ENCODE peak calls at places on chromosomes 3 and 15, in five cellular contexts. One of them, this sample, is unnamed. For H3K9me3 and H3K4me1, the result is how much of the 10 kb centered on the place peaks cover.

GRCh38 chr15:76253851-76254440 is 57.3 kb downstream of the ETFA start:
- DNase-seq in lower lobe of right lung: no peak
- DNase-seq in CD8-positive, alpha-beta T cell: no peak
- DNase-seq in NT2/D1: peak
- DNase-seq in heart left ventricle: no peak
- DNase-seq in this sample: no peak

GRCh38 chr3:179760944-179761343 is 108.1 kb downstream of the USP13 start:
- DNase-seq in lower lobe of right lung: no peak
- DNase-seq in CD8-positive, alpha-beta T cell: no peak
- DNase-seq in NT2/D1: no peak
- DNase-seq in heart left ventricle: no peak
- DNase-seq in this sample: no peak

GRCh38 chr3:136197159-136197715 is 1.1 kb upstream of the MSL2 start:
- DNase-seq in lower lobe of right lung: no peak
- DNase-seq in CD8-positive, alpha-beta T cell: no peak
- DNase-seq in NT2/D1: no peak
- DNase-seq in heart left ventricle: no peak
- DNase-seq in this sample: no peak

GRCh38 chr15:92069308-92070244 is 216.1 kb downstream of the SLCO3A1 start:
- DNase-seq in lower lobe of right lung: no peak
- DNase-seq in CD8-positive, alpha-beta T cell: no peak
- DNase-seq in NT2/D1: no peak
- DNase-seq in heart left ventricle: peak
- DNase-seq in this sample: no peak

GRCh38 chr3:12484983-12485327 is 675 bp downstream of the TSEN2 start:
- DNase-seq in lower lobe of right lung: no peak
- DNase-seq in CD8-positive, alpha-beta T cell: no peak
- DNase-seq in NT2/D1: no peak
- DNase-seq in heart left ventricle: no peak
- DNase-seq in this sample: no peak

GRCh38 chr3:77655421-77655820 is 615.5 kb downstream of the ROBO2 start:
- DNase-seq in lower lobe of right lung: no peak
- DNase-seq in CD8-positive, alpha-beta T cell: no peak
- DNase-seq in NT2/D1: no peak
- DNase-seq in heart left ventricle: no peak
- DNase-seq in this sample: no peak

GRCh38 chr3:105752791-105753415 is 115.9 kb downstream of the CBLB start:
- DNase-seq in lower lobe of right lung: no peak
- DNase-seq in CD8-positive, alpha-beta T cell: peak
- DNase-seq in NT2/D1: no peak
- DNase-seq in heart left ventricle: no peak
- DNase-seq in this sample: no peak

GRCh38 chr3:4821331-4821730 is 157.9 kb upstream of the BHLHE40 start:
- DNase-seq in lower lobe of right lung: no peak
- DNase-seq in CD8-positive, alpha-beta T cell: no peak
- DNase-seq in NT2/D1: no peak
- DNase-seq in heart left ventricle: no peak
- DNase-seq in this sample: no peak

GRCh38 chr3:123641084-123641462 is 56.2 kb upstream of the HACD2 start:
- DNase-seq in lower lobe of right lung: no peak
- DNase-seq in CD8-positive, alpha-beta T cell: no peak
- DNase-seq in NT2/D1: no peak
- DNase-seq in heart left ventricle: no peak
- DNase-seq in this sample: no peak

GRCh38 chr3:142647856-142648255 is 51.7 kb downstream of the PLS1 start:
- DNase-seq in lower lobe of right lung: no peak
- DNase-seq in CD8-positive, alpha-beta T cell: no peak
- DNase-seq in NT2/D1: no peak
- DNase-seq in heart left ventricle: no peak
- DNase-seq in this sample: no peak

GRCh38 chr3:120364821-120365220 is 15.7 kb upstream of the LRRC58 start:
- DNase-seq in lower lobe of right lung: no peak
- DNase-seq in CD8-positive, alpha-beta T cell: no peak
- DNase-seq in NT2/D1: no peak
- DNase-seq in heart left ventricle: no peak
- DNase-seq in this sample: no peak

GRCh38 chr3:151307131-151307530 is 9.5 kb downstream of the GPR87 start:
- DNase-seq in lower lobe of right lung: no peak
- DNase-seq in CD8-positive, alpha-beta T cell: no peak
- DNase-seq in NT2/D1: no peak
- DNase-seq in heart left ventricle: no peak
- DNase-seq in this sample: no peak

GRCh38 chr15:84400017-84400740 is 164.6 kb downstream of the GOLGA6L4 start:
- DNase-seq in lower lobe of right lung: no peak
- DNase-seq in CD8-positive, alpha-beta T cell: no peak
- DNase-seq in NT2/D1: no peak
- DNase-seq in heart left ventricle: peak
- DNase-seq in this sample: no peak

GRCh38 chr3:169122407-169122806 is 541.1 kb downstream of the MECOM start:
- DNase-seq in lower lobe of right lung: no peak
- DNase-seq in CD8-positive, alpha-beta T cell: no peak
- DNase-seq in NT2/D1: no peak
- DNase-seq in heart left ventricle: no peak
- DNase-seq in this sample: no peak

GRCh38 chr3:124707667-124708066 is 22.6 kb upstream of the UMPS start:
- DNase-seq in lower lobe of right lung: no peak
- DNase-seq in CD8-positive, alpha-beta T cell: no peak
- DNase-seq in NT2/D1: peak
- DNase-seq in heart left ventricle: no peak
- DNase-seq in this sample: no peak

GRCh38 chr15:63327648-63328421 is 50.4 kb downstream of the APH1B start:
- DNase-seq in lower lobe of right lung: no peak
- DNase-seq in CD8-positive, alpha-beta T cell: no peak
- DNase-seq in NT2/D1: no peak
- DNase-seq in heart left ventricle: peak
- DNase-seq in this sample: no peak

GRCh38 chr3:99901200-99901926 is 83.7 kb downstream of the CMSS1 start:
- DNase-seq in lower lobe of right lung: no peak
- DNase-seq in CD8-positive, alpha-beta T cell: no peak
- DNase-seq in NT2/D1: no peak
- DNase-seq in heart left ventricle: no peak
- DNase-seq in this sample: no peak

DNA sequence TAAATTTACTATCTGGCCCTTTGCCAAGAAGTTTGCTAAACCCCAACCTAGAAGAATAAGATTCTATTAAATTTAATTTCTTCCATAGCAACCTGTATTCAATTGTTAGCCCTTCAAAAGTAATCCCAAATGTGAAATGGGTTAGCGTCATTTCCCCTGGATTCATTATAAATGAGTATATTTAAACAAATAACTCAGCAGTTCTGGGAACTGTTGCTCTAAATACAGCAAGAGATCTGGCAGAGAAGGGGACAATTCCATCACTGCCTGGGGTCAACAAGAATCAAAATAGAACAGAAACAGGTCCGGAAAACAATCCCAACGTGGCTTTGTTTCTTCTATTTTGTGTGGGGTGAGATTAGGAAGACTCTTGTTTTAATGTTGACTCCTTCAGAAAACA is 56.7 kb downstream of the CERS3 start:
- DNase-seq in lower lobe of right lung: no peak
- DNase-seq in CD8-positive, alpha-beta T cell: no peak
- DNase-seq in NT2/D1: no peak
- DNase-seq in heart left ventricle: no peak
- DNase-seq in this sample: no peak
- H3K9me3 ChIP-seq in lower lobe of right lung: under half
- H3K9me3 ChIP-seq in CD8-positive, alpha-beta T cell: under half
- H3K9me3 ChIP-seq in NT2/D1: under half
- H3K9me3 ChIP-seq in heart left ventricle: under half
- H3K9me3 ChIP-seq in this sample: under half

GRCh38 chr3:71578045-71578730 is 5.3 kb downstream of the FOXP1 start:
- DNase-seq in lower lobe of right lung: no peak
- DNase-seq in CD8-positive, alpha-beta T cell: no peak
- DNase-seq in NT2/D1: no peak
- DNase-seq in heart left ventricle: no peak
- DNase-seq in this sample: no peak
- H3K4me3 ChIP-seq in lower lobe of right lung: peak
- H3K4me3 ChIP-seq in CD8-positive, alpha-beta T cell: no peak
- H3K4me3 ChIP-seq in NT2/D1: no peak
- H3K4me3 ChIP-seq in heart left ventricle: no peak
- H3K4me3 ChIP-seq in this sample: no peak

DNA sequence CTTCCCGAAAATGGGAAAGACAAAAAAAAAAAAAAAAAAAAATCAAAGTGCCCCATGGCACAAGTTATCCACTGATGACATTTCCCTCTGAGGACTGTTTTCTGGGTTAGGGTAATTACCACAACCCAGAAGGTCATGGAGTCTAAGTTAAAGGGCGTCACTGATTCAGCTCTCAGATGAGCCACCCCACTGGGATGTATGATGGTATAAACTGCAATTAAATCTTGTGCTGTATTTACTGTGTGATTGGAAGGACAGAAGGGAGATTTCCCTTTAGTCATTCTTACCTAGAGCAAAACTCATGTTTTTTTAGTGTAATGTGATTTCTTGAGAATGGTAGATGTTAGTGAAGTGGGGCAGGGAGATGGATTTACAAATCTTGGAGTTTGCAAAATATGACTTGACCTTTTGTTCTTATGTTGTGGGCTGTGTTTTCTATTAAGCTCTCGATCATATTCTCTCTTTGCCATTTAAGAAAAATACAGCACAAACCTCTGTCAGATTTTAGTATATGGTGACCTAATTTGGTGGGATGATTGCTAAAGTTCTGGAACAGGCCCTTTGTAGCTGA is 244.2 kb downstream of the PTPRG start:
- DNase-seq in lower lobe of right lung: no peak
- DNase-seq in CD8-positive, alpha-beta T cell: no peak
- DNase-seq in NT2/D1: no peak
- DNase-seq in heart left ventricle: no peak
- DNase-seq in this sample: no peak
- H3K4me1 ChIP-seq in lower lobe of right lung: half or more
- H3K4me1 ChIP-seq in CD8-positive, alpha-beta T cell: under half
- H3K4me1 ChIP-seq in NT2/D1: under half
- H3K4me1 ChIP-seq in heart left ventricle: half or more
- H3K4me1 ChIP-seq in this sample: under half

GRCh38 chr15:25245801-25246622 is 192.8 kb downstream of the UBE3A start:
- DNase-seq in lower lobe of right lung: peak
- DNase-seq in CD8-positive, alpha-beta T cell: no peak
- DNase-seq in NT2/D1: no peak
- DNase-seq in heart left ventricle: peak
- DNase-seq in this sample: no peak

GRCh38 chr15:25244731-25245585 is 193.9 kb downstream of the UBE3A start:
- DNase-seq in lower lobe of right lung: peak
- DNase-seq in CD8-positive, alpha-beta T cell: no peak
- DNase-seq in NT2/D1: no peak
- DNase-seq in heart left ventricle: peak
- DNase-seq in this sample: no peak

GRCh38 chr15:25242957-25243799 is 195.6 kb downstream of the UBE3A start:
- DNase-seq in lower lobe of right lung: peak
- DNase-seq in CD8-positive, alpha-beta T cell: no peak
- DNase-seq in NT2/D1: no peak
- DNase-seq in heart left ventricle: peak
- DNase-seq in this sample: no peak

GRCh38 chr15:25242166-25242879 is 196.5 kb downstream of the UBE3A start:
- DNase-seq in lower lobe of right lung: peak
- DNase-seq in CD8-positive, alpha-beta T cell: no peak
- DNase-seq in NT2/D1: no peak
- DNase-seq in heart left ventricle: peak
- DNase-seq in this sample: no peak

DNA sequence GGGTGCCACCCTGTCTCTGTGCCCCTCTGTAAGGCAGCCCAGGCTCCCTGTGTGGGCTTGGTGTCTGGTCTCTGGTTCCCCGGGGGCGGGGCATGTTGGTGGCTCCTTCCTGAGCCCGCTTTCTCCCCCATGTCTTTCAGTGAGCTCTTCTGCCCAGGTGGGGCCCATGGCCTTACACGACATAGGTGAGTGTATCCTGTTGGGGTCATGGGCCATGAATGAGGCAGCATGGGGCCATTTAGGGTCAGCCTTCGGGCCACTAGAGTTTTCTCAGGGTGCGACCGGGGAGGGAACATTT is 195.1 kb downstream of the UBE3A start:
- DNase-seq in lower lobe of right lung: peak
- DNase-seq in CD8-positive, alpha-beta T cell: no peak
- DNase-seq in NT2/D1: no peak
- DNase-seq in heart left ventricle: peak
- DNase-seq in this sample: no peak
- H3K9me3 ChIP-seq in lower lobe of right lung: under half
- H3K9me3 ChIP-seq in CD8-positive, alpha-beta T cell: under half
- H3K9me3 ChIP-seq in NT2/D1: under half
- H3K9me3 ChIP-seq in heart left ventricle: under half
- H3K9me3 ChIP-seq in this sample: under half

GRCh38 chr3:79767194-79767952 is 425 bp downstream of the ROBO1 start:
- DNase-seq in lower lobe of right lung: no peak
- DNase-seq in CD8-positive, alpha-beta T cell: no peak
- DNase-seq in NT2/D1: no peak
- DNase-seq in heart left ventricle: no peak
- DNase-seq in this sample: no peak
- H3K4me3 ChIP-seq in lower lobe of right lung: no peak
- H3K4me3 ChIP-seq in CD8-positive, alpha-beta T cell: no peak
- H3K4me3 ChIP-seq in NT2/D1: peak
- H3K4me3 ChIP-seq in heart left ventricle: no peak
- H3K4me3 ChIP-seq in this sample: peak

GRCh38 chr3:57089043-57089442 is 28.6 kb downstream of the SPATA12 start:
- DNase-seq in lower lobe of right lung: no peak
- DNase-seq in CD8-positive, alpha-beta T cell: no peak
- DNase-seq in NT2/D1: no peak
- DNase-seq in heart left ventricle: no peak
- DNase-seq in this sample: no peak
- H3K4me1 ChIP-seq in lower lobe of right lung: under half
- H3K4me1 ChIP-seq in CD8-positive, alpha-beta T cell: under half
- H3K4me1 ChIP-seq in NT2/D1: under half
- H3K4me1 ChIP-seq in heart left ventricle: under half
- H3K4me1 ChIP-seq in this sample: under half

DNA sequence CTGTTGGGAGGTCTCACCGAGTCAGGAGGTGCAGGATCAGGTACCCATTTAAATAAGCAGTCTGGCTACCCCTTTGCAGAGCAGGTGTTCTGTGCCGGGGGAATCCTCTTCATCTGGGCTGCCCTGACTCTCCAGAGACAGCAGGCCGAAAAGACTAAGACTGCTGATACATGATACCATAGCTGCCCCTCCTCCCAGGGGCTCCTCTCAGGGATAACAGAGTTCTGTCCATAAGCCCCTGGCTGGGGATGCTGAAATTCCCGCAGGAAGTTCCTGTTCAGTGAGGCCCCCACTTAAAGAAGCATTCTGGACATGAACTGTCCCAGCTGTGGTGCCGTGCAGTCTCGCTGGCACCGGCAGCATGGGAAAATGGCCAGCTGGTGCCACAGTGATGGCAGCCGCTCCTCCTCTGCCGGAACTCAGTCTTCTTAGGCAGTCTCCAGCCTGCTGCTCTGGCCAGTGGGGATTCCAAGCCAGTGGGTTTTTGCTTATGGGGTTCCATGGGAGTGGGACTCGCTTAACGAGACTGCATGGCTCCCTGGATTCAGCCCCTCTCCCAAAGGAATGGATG is 1026.1 kb downstream of the NAALADL2 start:
- DNase-seq in lower lobe of right lung: no peak
- DNase-seq in CD8-positive, alpha-beta T cell: no peak
- DNase-seq in NT2/D1: no peak
- DNase-seq in heart left ventricle: no peak
- DNase-seq in this sample: no peak
- H3K9me3 ChIP-seq in lower lobe of right lung: under half
- H3K9me3 ChIP-seq in CD8-positive, alpha-beta T cell: under half
- H3K9me3 ChIP-seq in NT2/D1: under half
- H3K9me3 ChIP-seq in heart left ventricle: under half
- H3K9me3 ChIP-seq in this sample: under half

DNA sequence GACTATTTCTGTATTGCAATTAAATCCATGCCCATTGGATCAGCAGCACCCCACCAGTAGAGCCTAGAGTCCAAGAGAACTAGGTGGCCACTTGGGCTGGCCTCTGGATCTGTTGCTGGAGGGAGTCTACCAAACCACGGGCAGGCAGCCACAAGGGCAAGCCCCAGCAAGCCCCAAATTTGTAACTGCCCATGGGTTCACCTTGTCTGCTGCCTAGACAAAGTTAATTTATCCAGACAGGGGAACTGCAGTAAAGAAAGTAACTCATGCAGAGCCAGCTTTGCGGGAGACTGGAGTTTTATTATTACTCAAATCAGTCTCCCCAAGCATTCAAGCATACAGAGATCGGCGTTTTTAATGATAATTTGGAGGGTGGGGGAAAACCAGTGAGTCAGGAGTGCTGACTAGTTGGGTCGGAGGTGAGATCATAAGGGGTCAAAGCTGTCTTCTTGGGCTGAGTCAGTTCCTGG is 74.0 kb upstream of the TERB2 start:
- DNase-seq in lower lobe of right lung: no peak
- DNase-seq in CD8-positive, alpha-beta T cell: no peak
- DNase-seq in NT2/D1: no peak
- DNase-seq in heart left ventricle: no peak
- DNase-seq in this sample: no peak
- H3K4me3 ChIP-seq in lower lobe of right lung: no peak
- H3K4me3 ChIP-seq in CD8-positive, alpha-beta T cell: no peak
- H3K4me3 ChIP-seq in NT2/D1: no peak
- H3K4me3 ChIP-seq in heart left ventricle: no peak
- H3K4me3 ChIP-seq in this sample: no peak

This sample was measured in iPS DF 6.9.